ENCODE peak calls at places on chromosomes 2 and 18, in six cellular contexts. V is tibial artery, L is activated B cell treated with CpG ODN at 0.5 μM for 24 hours, N is A549, S is GM12865, P is HFF-Myc. H is an unnamed sample.

GRCh38 chr2:143905587-143905986 is 614.3 kb downstream of the ZEB2 start:
- DNase-seq in V (no peak), L (no peak), N (no peak), S (no peak), P (no peak), H (no peak)

GRCh38 chr2:17643031-17643615 is 102.6 kb downstream of the VSNL1 start:
- DNase-seq in V (peak; percentile 63), L (no peak), N (peak; percentile 82), S (no peak), P (peak; percentile 96), H (no peak)

GRCh38 chr2:150477347-150477746 is 10.1 kb downstream of the RND3 start:
- DNase-seq in V (no peak), L (no peak), N (no peak), S (no peak), P (no peak), H (no peak)

GRCh38 chr2:23241611-23242245 is 143.3 kb upstream of the KLHL29 start:
- DNase-seq in V (no peak), L (no peak), N (peak; percentile 7), S (no peak), P (no peak), H (no peak)

GRCh38 chr2:230703514-230703913 is 9.1 kb upstream of the CAB39 start:
- DNase-seq in V (no peak), L (no peak), N (no peak), S (no peak), P (no peak), H (no peak)

GRCh38 chr2:70403267-70404053 is 101.6 kb upstream of the FAM136A start:
- DNase-seq in V (no peak), L (no peak), N (no peak), S (peak; percentile 3), P (no peak), H (no peak)

GRCh38 chr2:189338119-189338518 is 103.2 kb upstream of the WDR75 start:
- DNase-seq in V (no peak), L (no peak), N (no peak), S (no peak), P (no peak), H (no peak)

GRCh38 chr18:35344736-35345459 is 678 bp upstream of the ZNF24 start:
- DNase-seq in V (no peak), L (no peak), N (no peak), S (peak; percentile 9), P (no peak), H (no peak)

GRCh38 chr18:79937103-79937860 is 14.2 kb downstream of the SLC66A2 start:
- DNase-seq in V (peak; percentile 11), L (no peak), N (no peak), S (no peak), P (no peak), H (no peak)

GRCh38 chr2:193695367-193695766 is 1500.6 kb upstream of the TMEFF2 start:
- DNase-seq in V (no peak), L (no peak), N (peak; percentile 31), S (peak; percentile 30), P (peak; percentile 2), H (no peak)

GRCh38 chr2:47664817-47665216 is 118.1 kb upstream of the MSH6 start:
- DNase-seq in V (no peak), L (no peak), N (peak; percentile 24), S (peak; percentile 35), P (no peak), H (no peak)
- TF ChIP-seq CTCF in V (no peak), L (no peak), N (peak; percentile 22), S (peak; percentile 18), P (peak; percentile 9), H (no peak)

GRCh38 chr2:239381709-239382134 is 19.1 kb downstream of the HDAC4 start:
- DNase-seq in V (no peak), L (peak; percentile 70), N (no peak), S (peak; percentile 55), P (no peak), H (no peak)

GRCh38 chr2:239378918-239379640 is 21.7 kb downstream of the HDAC4 start:
- DNase-seq in V (no peak), L (no peak), N (no peak), S (no peak), P (no peak), H (no peak)

GRCh38 chr2:239380831-239381708 is 19.8 kb downstream of the HDAC4 start:
- DNase-seq in V (no peak), L (peak; percentile 55), N (no peak), S (peak; percentile 51), P (no peak), H (no peak)

GRCh38 chr2:239378021-239378917 is 22.6 kb downstream of the HDAC4 start:
- DNase-seq in V (no peak), L (no peak), N (no peak), S (no peak), P (no peak), H (no peak)

GRCh38 chr2:239379641-239380170 is 21.1 kb downstream of the HDAC4 start:
- DNase-seq in V (no peak), L (no peak), N (no peak), S (no peak), P (no peak), H (no peak)
- TF ChIP-seq CTCF in V (no peak), L (no peak), N (no peak), S (no peak), P (no peak), H (no peak)

GRCh38 chr2:45170976-45171514 is 161.8 kb upstream of the SIX2 start:
- DNase-seq in V (no peak), L (no peak), N (no peak), S (no peak), P (no peak), H (no peak)

GRCh38 chr2:45167885-45168284 is 158.6 kb upstream of the SIX2 start:
- DNase-seq in V (no peak), L (no peak), N (no peak), S (no peak), P (no peak), H (no peak)

GRCh38 chr2:45170191-45170975 is 161.1 kb upstream of the SIX2 start:
- DNase-seq in V (no peak), L (no peak), N (no peak), S (no peak), P (no peak), H (no peak)

GRCh38 chr2:45168731-45169338 is 159.6 kb upstream of the SIX2 start:
- DNase-seq in V (no peak), L (no peak), N (peak; percentile 46), S (no peak), P (no peak), H (no peak)

GRCh38 chr2:45169339-45170190 is 160.3 kb upstream of the SIX2 start:
- DNase-seq in V (no peak), L (no peak), N (peak; percentile 51), S (no peak), P (no peak), H (peak; percentile 42)
- TF ChIP-seq CTCF in V (no peak), L (no peak), N (peak; percentile 18), S (no peak), P (no peak), H (peak; percentile 8)

GRCh38 chr2:209974566-209974965 is 27.9 kb upstream of the RPE start:
- DNase-seq in V (no peak), L (no peak), N (no peak), S (no peak), P (no peak), H (no peak)

GRCh38 chr2:209973328-209973727 is 29.1 kb upstream of the RPE start:
- DNase-seq in V (no peak), L (no peak), N (no peak), S (no peak), P (no peak), H (no peak)

GRCh38 chr2:209976698-209977385 is 25.6 kb upstream of the RPE start:
- DNase-seq in V (no peak), L (no peak), N (no peak), S (no peak), P (no peak), H (no peak)

GRCh38 chr2:209977386-209978239 is 24.8 kb upstream of the RPE start:
- DNase-seq in V (no peak), L (no peak), N (peak; percentile 44), S (peak; percentile 40), P (peak; percentile 9), H (no peak)
- TF ChIP-seq CTCF in V (peak; percentile 64), L (peak; percentile 54), N (peak; percentile 72), S (no peak), P (no peak), H (peak; percentile 67)

DNA sequence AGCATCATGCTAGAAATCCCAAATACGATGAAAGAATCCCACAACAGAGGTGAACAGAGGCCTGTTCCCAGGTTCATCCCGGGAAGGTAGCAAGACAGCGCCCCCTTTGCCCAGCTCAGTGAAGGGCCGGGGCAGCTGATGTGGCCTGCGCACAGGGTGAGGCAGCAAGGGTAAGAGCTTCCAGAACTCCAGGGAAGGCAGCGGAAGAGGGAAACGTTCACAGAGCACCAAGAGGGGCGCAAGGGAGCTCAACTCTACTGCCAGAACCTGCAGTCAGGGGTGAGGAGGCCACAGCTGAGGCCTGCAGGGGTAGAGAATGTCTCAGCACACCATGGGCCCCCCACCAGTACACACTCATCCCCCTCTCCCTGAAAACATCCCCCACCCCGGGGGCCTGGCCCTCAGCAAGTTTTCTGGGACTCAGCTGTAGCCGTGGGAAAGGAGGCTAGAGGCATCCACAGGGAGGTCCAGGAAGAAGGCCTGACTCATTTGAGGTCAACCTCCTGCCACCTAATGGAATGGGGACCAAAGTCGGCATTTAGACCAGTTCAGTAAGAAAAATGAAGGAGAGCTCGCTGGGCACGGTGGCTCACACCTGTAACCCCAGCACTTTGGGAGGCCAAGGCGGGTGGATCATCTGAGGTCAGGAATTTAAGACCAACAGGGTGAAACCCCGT is 95.6 kb upstream of the ASAP2 start:
- DNase-seq in V (no peak), L (no peak), N (peak; percentile 33), S (no peak), P (no peak), H (no peak)
- TF ChIP-seq CTCF in V (no peak), L (no peak), N (no peak), S (peak; percentile 14), P (peak; percentile 43), H (peak; percentile 61)

DNA sequence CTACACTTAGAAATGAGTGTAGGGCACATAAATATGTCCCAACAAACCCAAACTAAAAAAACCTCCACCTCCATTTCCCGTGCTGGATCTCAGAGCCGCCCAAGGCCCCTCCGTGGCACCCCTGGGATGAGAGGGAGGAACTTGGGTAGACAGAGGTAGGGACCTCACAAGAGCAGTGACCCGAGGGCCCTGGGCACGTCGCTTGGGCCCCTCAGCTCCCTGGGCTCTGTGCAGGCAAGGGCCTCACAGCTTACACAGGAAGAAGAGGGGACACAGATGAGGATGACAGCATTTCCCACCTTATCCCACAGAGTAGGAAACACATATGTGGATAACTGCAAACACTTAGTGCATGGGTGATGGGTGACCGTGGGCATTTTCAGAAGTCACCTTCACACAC is 93.9 kb upstream of the TPO start:
- DNase-seq in V (no peak), L (no peak), N (no peak), S (no peak), P (no peak), H (no peak)
- TF ChIP-seq CTCF in V (no peak), L (no peak), N (no peak), S (no peak), P (no peak), H (no peak)

GRCh38 chr2:118774458-118775133 is 72.9 kb downstream of the EN1 start:
- DNase-seq in V (no peak), L (no peak), N (peak; percentile 16), S (no peak), P (no peak), H (peak; percentile 48)
- TF ChIP-seq CTCF in V (no peak), L (no peak), N (no peak), S (no peak), P (no peak), H (no peak)

GRCh38 chr2:33746401-33746800 is 147.3 kb upstream of the FAM98A start:
- DNase-seq in V (no peak), L (no peak), N (no peak), S (no peak), P (no peak), H (no peak)
- TF ChIP-seq CTCF in V (no peak), L (no peak), N (no peak), S (no peak), P (no peak), H (no peak)

H was measured in progenitor cell of endocrine pancreas.